ENCODE peak calls at places on chromosomes 11 and 22, in nine cellular contexts. N, G, K, I, U, H, D, W and X are unnamed samples.

GRCh38 chr11:71563401-71563800 is 2.0 kb upstream of the KRTAP5-10 start:
- DNase-seq in N (no peak), G (no peak), K (peak; percentile 53), I (no peak), U (peak; percentile 55), H (no peak), D (no peak), W (no peak), X (peak; percentile 68)

GRCh38 chr22:30753701-30754100 is 59.0 kb downstream of the OSBP2 start:
- DNase-seq in N (no peak), G (no peak), K (no peak), I (no peak), U (no peak), H (no peak), D (no peak), W (no peak), X (no peak)

GRCh38 chr11:105456950-105457349 is 152.9 kb upstream of the GRIA4 start:
- DNase-seq in N (no peak), G (no peak), K (no peak), I (no peak), U (no peak), H (no peak), D (peak; percentile 61), W (no peak), X (no peak)

GRCh38 chr11:72240461-72241289 is 3.3 kb downstream of the PHOX2A start:
- DNase-seq in N (no peak), G (peak; percentile 72), K (peak; percentile 62), I (no peak), U (no peak), H (peak; percentile 62), D (peak; percentile 68), W (no peak), X (no peak)

GRCh38 chr11:120335928-120336640 is at the start of gene ARHGEF12:
- DNase-seq in N (peak; percentile 96), G (peak; percentile 99), K (peak; percentile 97), I (peak; percentile 97), U (peak; percentile 93), H (peak; percentile 98), D (peak; percentile 92), W (peak; percentile 98), X (peak; percentile 97)

GRCh38 chr22:16601437-16602223 is 9.0 kb upstream of the CCT8L2 start:
- DNase-seq in N (no peak), G (peak; percentile 76), K (no peak), I (peak; percentile 38), U (no peak), H (no peak), D (no peak), W (no peak), X (peak; percentile 23)

GRCh38 chr22:23225724-23226496 is 45.6 kb downstream of the BCR start:
- DNase-seq in N (peak; percentile 44), G (peak; percentile 91), K (no peak), I (peak; percentile 56), U (peak; percentile 84), H (peak; percentile 85), D (no peak), W (peak; percentile 89), X (no peak)

GRCh38 chr11:106998644-106999043 is 19.6 kb downstream of the GUCY1A2 start:
- DNase-seq in N (no peak), G (no peak), K (no peak), I (no peak), U (no peak), H (no peak), D (no peak), W (no peak), X (no peak)

GRCh38 chr11:34558673-34559072 is 45.1 kb upstream of the ELF5 start:
- DNase-seq in N (no peak), G (no peak), K (no peak), I (no peak), U (peak; percentile 46), H (no peak), D (no peak), W (no peak), X (no peak)

GRCh38 chr22:40436460-40437431 is 66.4 kb downstream of the SGSM3 start:
- DNase-seq in N (peak; percentile 46), G (no peak), K (no peak), I (no peak), U (peak; percentile 44), H (no peak), D (no peak), W (no peak), X (peak; percentile 77)

GRCh38 chr11:125670131-125670530 is 10.5 kb downstream of the ACRV1 start:
- DNase-seq in N (no peak), G (no peak), K (no peak), I (no peak), U (no peak), H (no peak), D (no peak), W (no peak), X (no peak)

GRCh38 chr11:13315517-13316432 is 38.2 kb downstream of the BMAL1 start:
- DNase-seq in N (no peak), G (no peak), K (no peak), I (no peak), U (no peak), H (no peak), D (no peak), W (no peak), X (no peak)

GRCh38 chr11:83241291-83241946 is 44.7 kb downstream of the CCDC90B start:
- DNase-seq in N (peak; percentile 44), G (no peak), K (peak; percentile 70), I (no peak), U (peak; percentile 59), H (no peak), D (peak; percentile 50), W (no peak), X (peak; percentile 80)

DNA sequence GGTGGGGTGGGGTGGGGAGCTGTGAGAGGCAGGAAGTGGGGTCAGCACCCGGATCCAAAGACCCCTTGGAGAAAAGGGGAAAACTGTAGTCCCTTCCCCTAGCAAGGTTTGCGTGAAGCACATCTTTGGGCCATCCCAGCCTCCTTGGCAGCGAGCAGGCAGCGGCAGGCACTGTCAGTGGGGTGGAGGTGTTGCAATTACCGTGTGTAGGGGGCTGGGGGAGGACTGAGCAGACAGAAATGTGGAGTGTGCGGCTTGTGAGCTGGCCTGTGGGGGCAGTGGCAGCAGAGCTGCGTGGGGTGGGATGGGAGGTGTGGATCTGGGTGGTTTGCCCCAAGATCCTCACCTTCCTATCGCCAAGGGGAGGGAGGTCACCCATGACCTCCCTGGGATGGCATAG is 16.4 kb downstream of the DAGLA start:
- DNase-seq in N (no peak), G (no peak), K (no peak), I (peak; percentile 10), U (peak; percentile 52), H (no peak), D (no peak), W (no peak), X (no peak)
- H3K4me1 ChIP-seq in N (peaks cover 28% of the 10 kb centered on the region), G (no peaks in the 10 kb centered on the region), K (no peaks in the 10 kb centered on the region), I (peaks cover 74% of the 10 kb centered on the region), U (peaks cover 65% of the 10 kb centered on the region), H (peaks cover 57% of the 10 kb centered on the region), D (peaks cover 18% of the 10 kb centered on the region), W (peaks cover 60% of the 10 kb centered on the region), X (peaks cover 77% of the 10 kb centered on the region)

DNA sequence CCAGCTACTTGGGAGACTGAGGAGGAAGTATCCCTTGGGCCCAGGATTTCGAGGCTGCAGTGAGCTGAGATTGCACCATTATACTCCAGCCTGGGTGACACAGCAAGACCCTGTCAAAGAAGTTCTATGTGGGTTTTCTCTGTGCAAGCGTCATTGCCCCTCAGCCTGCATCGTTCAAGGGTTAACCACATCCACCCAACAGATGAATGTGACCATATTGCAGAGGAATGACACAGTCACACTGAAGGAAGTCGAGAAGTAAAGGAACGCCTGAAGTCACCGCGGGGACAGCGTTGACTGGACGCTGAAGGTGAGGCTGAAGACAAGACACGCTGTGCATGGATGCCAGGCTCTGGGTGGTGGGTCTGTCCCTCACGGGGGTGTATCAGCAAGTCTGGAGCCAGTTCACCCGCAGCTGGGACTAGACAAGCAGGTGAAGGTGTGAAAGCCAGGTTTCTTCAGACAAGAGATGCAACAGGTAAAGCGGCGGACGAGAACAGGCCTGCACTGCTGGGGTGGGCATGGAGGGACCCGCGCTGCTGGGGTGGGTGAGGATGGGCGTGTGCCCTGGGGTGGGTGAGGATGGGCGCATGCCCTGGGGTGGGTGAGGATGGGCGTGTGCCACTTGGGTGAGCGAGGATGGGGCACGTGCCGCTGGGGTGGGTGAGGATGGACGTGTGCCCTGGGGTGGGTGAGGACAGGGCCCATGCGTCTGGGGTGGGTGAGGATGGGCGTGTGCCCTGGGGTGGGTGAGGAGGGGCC is 36.5 kb upstream of the TOLLIP start:
- DNase-seq in N (no peak), G (no peak), K (no peak), I (no peak), U (no peak), H (no peak), D (no peak), W (no peak), X (no peak)
- H3K4me1 ChIP-seq in N (no peaks in the 10 kb centered on the region), G (no peaks in the 10 kb centered on the region), K (no peaks in the 10 kb centered on the region), I (no peaks in the 10 kb centered on the region), U (no peaks in the 10 kb centered on the region), H (no peaks in the 10 kb centered on the region), D (peaks cover 2% of the 10 kb centered on the region), W (no peaks in the 10 kb centered on the region), X (peaks cover 15% of the 10 kb centered on the region)

DNA sequence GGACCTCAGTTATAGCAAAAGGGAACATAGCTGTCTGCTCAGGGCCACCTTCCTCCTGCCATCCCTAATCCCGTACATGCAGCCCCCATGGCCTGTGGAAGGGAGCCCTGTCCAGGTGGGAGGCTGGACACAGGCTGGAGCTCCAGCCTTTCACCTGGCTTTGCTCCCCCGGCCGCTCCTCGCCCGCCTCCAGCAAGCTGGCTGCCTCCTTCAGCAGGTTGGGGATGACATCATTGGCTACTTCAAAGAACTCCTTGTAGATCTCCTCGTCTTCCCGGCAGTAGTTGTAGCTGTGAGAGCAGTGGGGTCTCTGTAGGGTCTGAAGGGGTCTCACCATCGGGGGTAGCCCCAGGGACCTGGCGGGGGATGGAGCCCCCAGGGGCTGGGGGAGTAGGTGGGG is 2.5 kb upstream of the MAP4K2 start:
- DNase-seq in N (no peak), G (no peak), K (no peak), I (no peak), U (no peak), H (no peak), D (no peak), W (no peak), X (no peak)
- H3K4me1 ChIP-seq in N (peaks cover 16% of the 10 kb centered on the region), G (no peaks in the 10 kb centered on the region), K (no peaks in the 10 kb centered on the region), I (peaks cover 32% of the 10 kb centered on the region), U (peaks cover 20% of the 10 kb centered on the region), H (peaks cover 20% of the 10 kb centered on the region), D (peaks cover 8% of the 10 kb centered on the region), W (peaks cover 12% of the 10 kb centered on the region), X (peaks cover 31% of the 10 kb centered on the region)

GRCh38 chr22:46051646-46052045 is 74.7 kb upstream of the WNT7B start:
- DNase-seq in N (peak; percentile 23), G (no peak), K (peak; percentile 4), I (no peak), U (no peak), H (peak; percentile 31), D (no peak), W (peak; percentile 48), X (peak; percentile 12)

GRCh38 chr22:46050916-46051614 is 74.1 kb upstream of the WNT7B start:
- DNase-seq in N (peak; percentile 20), G (peak; percentile 67), K (peak; percentile 4), I (no peak), U (no peak), H (peak; percentile 54), D (no peak), W (peak; percentile 74), X (peak; percentile 12)

GRCh38 chr22:46052331-46052771 is 75.4 kb upstream of the WNT7B start:
- DNase-seq in N (peak; percentile 50), G (peak; percentile 66), K (peak; percentile 10), I (no peak), U (no peak), H (peak; percentile 63), D (no peak), W (peak; percentile 74), X (peak; percentile 17)

GRCh38 chr22:46049726-46050450 is 72.9 kb upstream of the WNT7B start:
- DNase-seq in N (peak; percentile 33), G (peak; percentile 66), K (peak; percentile 8), I (no peak), U (peak; percentile 65), H (peak; percentile 61), D (no peak), W (peak; percentile 59), X (peak; percentile 9)

GRCh38 chr22:46050451-46050845 is 73.5 kb upstream of the WNT7B start:
- DNase-seq in N (no peak), G (no peak), K (peak; percentile 2), I (no peak), U (no peak), H (no peak), D (no peak), W (no peak), X (peak; percentile 11)
- H3K4me1 ChIP-seq in N (peaks cover 16% of the 10 kb centered on the region), G (no peaks in the 10 kb centered on the region), K (peaks cover 9% of the 10 kb centered on the region), I (peaks cover 60% of the 10 kb centered on the region), U (peaks cover 45% of the 10 kb centered on the region), H (peaks cover 69% of the 10 kb centered on the region), D (peaks cover under 1% of the 10 kb centered on the region), W (peaks cover 28% of the 10 kb centered on the region), X (peaks cover 54% of the 10 kb centered on the region)